ENCODE peak calls at places on chromosomes 13 and 19, in four cellular contexts. F is BJ, R is psoas muscle, N is left ventricle myocardium inferior. Z is an unnamed sample.

GRCh38 chr13:37134411-37135041 is 29.1 kb upstream of the CSNK1A1L start:
- DNase-seq in F (no peak), R (no peak), N (no peak), Z (no peak)

GRCh38 chr13:110944121-110944967 is 29.5 kb upstream of the ANKRD10 start:
- DNase-seq in F (no peak), R (peak; percentile 35), N (no peak), Z (no peak)

GRCh38 chr19:41311072-41311471 is 1.1 kb downstream of the CCDC97 start:
- DNase-seq in F (no peak), R (no peak), N (no peak), Z (no peak)

GRCh38 chr13:111597041-111598017 is 276.9 kb downstream of the TEX29 start:
- DNase-seq in F (no peak), R (no peak), N (no peak), Z (no peak)

GRCh38 chr13:59774511-59774911 is 389.2 kb downstream of the DIAPH3 start:
- DNase-seq in F (peak; percentile 48), R (no peak), N (no peak), Z (peak; percentile 38)

GRCh38 chr13:39452412-39452811 is 150.6 kb downstream of the LHFPL6 start:
- DNase-seq in F (no peak), R (no peak), N (no peak), Z (no peak)

GRCh38 chr19:6663236-6664187 is 6.4 kb downstream of the TNFSF14 start:
- DNase-seq in F (no peak), R (no peak), N (no peak), Z (no peak)

GRCh38 chr13:31950121-31950810 is 81.3 kb upstream of the FRY start:
- DNase-seq in F (no peak), R (no peak), N (no peak), Z (no peak)

GRCh38 chr13:100855151-100855550 is 180.6 kb upstream of the TMTC4 start:
- DNase-seq in F (no peak), R (no peak), N (no peak), Z (no peak)

GRCh38 chr13:111917901-111918300 is 149.0 kb upstream of the SOX1 start:
- DNase-seq in F (no peak), R (no peak), N (no peak), Z (no peak)

GRCh38 chr19:17719730-17720486 is 628 bp downstream of the MAP1S start:
- DNase-seq in F (no peak), R (no peak), N (no peak), Z (no peak)

GRCh38 chr19:17718467-17718987 is 753 bp upstream of the MAP1S start:
- DNase-seq in F (no peak), R (no peak), N (no peak), Z (no peak)

GRCh38 chr19:17718988-17719711 is at the start of gene MAP1S:
- DNase-seq in F (no peak), R (peak; percentile 75), N (peak; percentile 64), Z (no peak)

GRCh38 chr19:17720487-17720839 is 1.2 kb downstream of the MAP1S start:
- DNase-seq in F (no peak), R (no peak), N (no peak), Z (no peak)

GRCh38 chr19:17716309-17716929 is 2.9 kb upstream of the MAP1S start:
- DNase-seq in F (no peak), R (no peak), N (no peak), Z (no peak)
- TF ChIP-seq CTCF in F (peak; percentile 14), R (no peak), N (no peak), Z (no peak)

DNA sequence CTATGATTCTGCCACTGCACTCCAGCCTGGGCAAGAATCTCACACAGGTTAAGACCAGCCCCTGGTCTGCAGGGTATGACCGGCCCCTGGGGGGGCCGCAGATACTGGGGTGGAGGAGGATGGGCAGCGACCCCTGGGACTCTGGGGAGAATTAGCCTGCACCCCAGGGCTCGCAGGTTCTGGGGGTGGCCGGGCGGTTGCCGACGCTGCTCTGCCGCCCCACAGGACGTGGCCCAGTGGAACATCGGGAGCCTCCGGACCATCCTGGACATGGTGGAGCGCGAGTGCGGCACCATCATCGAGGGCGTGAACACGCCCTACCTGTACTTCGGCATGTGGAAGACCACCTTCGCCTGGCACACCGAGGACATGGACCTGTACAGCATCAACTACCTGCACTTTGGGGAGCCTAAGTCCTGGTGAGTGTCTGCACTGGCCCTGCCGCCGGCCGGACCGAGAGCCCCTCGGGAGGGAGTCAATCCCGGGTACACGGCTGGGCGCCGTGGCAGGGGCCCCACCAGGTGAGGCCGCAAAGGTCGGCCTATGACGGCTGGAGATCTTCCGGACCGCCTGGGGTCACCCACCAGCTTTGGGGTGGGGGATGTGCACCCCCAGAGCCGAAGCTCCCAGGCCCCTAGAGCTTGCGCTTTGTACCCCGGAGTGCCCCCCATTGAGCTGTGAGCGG is 78.5 kb downstream of the KDM4B start:
- DNase-seq in F (no peak), R (no peak), N (no peak), Z (no peak)
- TF ChIP-seq CTCF in F (no peak), R (no peak), N (no peak), Z (no peak)

GRCh38 chr19:39825093-39825463 is 8.9 kb downstream of the DYRK1B start:
- DNase-seq in F (no peak), R (no peak), N (no peak), Z (no peak)

GRCh38 chr19:39826311-39826945 is 7.5 kb downstream of the DYRK1B start:
- DNase-seq in F (no peak), R (peak; percentile 57), N (no peak), Z (no peak)

GRCh38 chr19:39825531-39826076 is 8.4 kb downstream of the DYRK1B start:
- DNase-seq in F (no peak), R (peak; percentile 59), N (no peak), Z (no peak)

GRCh38 chr19:39823693-39824092 is 10.3 kb downstream of the DYRK1B start:
- DNase-seq in F (no peak), R (no peak), N (no peak), Z (no peak)

DNA sequence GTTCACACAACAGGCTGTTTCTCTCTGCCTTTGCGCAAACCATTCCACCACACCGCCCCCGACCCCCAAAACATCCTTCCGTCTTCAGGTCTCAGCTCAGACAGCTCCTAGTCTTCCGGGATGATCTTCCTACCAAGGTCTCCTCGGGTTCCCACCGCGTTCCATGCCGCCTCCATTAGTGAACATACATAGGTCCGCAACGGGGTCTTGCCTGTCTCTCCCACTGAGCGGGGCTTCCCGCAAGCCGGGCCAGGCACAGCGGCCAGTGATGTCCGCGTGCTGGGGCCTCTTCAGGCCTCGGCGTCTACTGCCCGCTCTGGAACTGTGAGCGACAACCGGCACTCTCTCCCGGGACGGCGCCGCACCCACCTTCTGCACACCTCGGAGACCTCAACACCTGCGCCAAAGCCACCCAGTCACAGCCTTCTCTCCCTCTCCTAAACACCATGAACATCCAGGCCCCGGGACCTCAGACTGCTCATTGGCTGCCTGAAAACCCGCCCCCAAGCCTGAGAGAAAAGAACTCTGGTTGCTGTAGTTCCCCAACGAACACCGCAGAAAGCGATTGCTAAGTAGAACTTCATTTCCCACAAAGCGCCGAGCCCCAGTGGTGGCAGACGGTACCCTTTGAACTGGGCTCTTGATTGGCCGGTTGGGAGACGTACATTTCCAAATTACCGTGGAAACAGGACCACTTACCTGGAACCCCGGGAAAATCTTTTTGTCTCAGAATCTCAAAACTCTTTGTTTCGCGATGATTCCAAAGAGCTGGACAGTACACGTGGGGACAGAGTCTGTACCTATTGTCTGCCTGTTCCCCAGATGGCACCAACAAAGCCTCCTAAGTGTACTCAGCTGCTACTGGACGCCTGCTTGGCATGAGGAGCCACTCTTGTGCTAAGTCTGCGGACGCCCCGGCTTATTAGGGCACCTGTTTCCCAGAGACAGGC is 9.5 kb downstream of the DYRK1B start:
- DNase-seq in F (peak; percentile 80), R (peak; percentile 92), N (peak; percentile 86), Z (peak; percentile 72)
- TF ChIP-seq CTCF in F (no peak), R (no peak), N (no peak), Z (no peak)

GRCh38 chr13:114024603-114025431 is 50.9 kb upstream of the C13orf46 start:
- DNase-seq in F (no peak), R (no peak), N (no peak), Z (no peak)

GRCh38 chr13:114026128-114026880 is 52.4 kb upstream of the C13orf46 start:
- DNase-seq in F (no peak), R (no peak), N (no peak), Z (no peak)

GRCh38 chr13:114027046-114027760 is 53.3 kb upstream of the C13orf46 start:
- DNase-seq in F (no peak), R (peak; percentile 84), N (peak; percentile 66), Z (peak; percentile 50)

GRCh38 chr13:114023716-114024602 is 50.1 kb upstream of the C13orf46 start:
- DNase-seq in F (no peak), R (no peak), N (no peak), Z (no peak)

DNA sequence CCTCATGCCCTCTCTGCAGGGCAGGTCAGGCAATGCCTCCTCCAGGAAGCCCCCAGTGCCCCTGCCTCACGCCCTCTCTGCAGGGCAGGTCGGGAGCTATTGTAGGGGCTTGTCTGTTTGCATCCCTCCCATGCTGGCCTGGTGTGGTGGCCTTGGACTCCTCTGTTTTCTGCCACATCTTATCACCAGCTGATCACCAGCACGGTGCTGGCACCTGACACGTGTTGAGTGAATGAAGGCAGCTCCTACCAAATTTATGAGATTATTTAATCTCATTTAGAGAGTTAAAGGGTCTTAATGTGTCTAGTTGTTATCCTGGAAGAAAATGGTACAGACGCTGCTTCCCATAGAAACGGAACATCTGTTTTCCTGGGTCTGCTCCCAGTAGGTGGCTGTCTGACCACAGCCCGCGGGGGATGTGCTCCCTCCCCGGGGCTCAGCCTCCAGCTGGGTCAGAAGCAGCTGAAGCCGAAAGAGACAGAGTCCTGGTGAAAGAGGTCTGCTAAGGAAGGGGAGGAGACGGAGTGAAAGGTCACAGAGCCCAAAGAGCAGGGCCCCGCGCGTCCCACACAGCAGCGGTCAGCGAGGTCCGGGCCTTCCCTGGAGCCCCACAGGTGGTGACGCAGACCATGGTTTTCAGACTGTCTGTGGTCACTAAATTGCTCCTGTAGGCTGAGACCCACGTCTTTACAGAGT is 51.7 kb upstream of the C13orf46 start:
- DNase-seq in F (no peak), R (no peak), N (no peak), Z (no peak)
- TF ChIP-seq CTCF in F (peak; percentile 28), R (no peak), N (no peak), Z (peak; percentile 29)

GRCh38 chr19:38792250-38793111 is 3.5 kb downstream of the LGALS7B start:
- DNase-seq in F (no peak), R (peak; percentile 78), N (peak; percentile 60), Z (no peak)
- TF ChIP-seq CTCF in F (peak; percentile 38), R (peak; percentile 1), N (peak; percentile 63), Z (peak; percentile 19)

DNA sequence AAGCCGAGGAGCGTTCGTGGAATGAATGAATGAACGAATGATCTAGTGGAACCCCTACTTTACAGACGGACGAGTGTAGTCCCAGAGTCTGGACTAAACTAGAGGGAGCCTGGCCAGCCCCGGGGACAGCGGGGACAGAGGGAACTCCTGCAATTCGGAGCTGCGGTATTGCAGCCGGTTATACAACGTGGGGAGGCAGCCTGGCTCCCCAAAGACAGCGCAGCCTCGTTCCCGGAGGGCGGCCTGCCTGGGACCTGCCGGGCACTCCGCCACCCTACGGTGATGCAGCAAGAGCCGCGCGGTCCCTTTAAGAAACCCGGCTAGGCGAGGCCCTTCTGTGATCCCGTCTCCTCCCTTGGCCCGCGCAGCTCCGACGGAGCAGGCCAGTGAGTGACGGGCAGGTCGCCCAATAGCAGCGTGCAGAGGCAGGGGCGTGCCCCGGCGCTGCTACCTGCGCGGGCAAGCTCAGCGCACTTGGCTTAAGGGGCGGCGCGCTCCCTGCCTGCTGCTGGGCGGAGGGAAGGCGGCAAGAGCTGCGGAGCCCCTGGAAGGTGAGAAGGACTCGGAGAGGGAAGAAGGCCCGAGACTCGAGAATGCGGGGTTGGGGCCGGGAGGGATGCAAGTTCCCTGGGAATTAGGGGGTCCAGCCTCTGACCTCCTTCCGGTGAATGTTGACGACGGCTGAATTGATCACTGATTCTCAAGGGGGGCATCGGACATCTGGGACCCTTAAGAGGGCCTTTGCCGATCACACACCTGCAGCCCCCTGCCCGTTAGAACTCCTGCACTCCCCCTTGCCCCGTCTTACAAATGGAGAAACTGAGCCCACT is at the start of gene ABCA7:
- DNase-seq in F (peak; percentile 79), R (peak; percentile 99), N (peak; percentile 99), Z (peak; percentile 96)
- TF ChIP-seq CTCF in F (no peak), R (no peak), N (no peak), Z (no peak)

Z was measured in AG09319.